ENCODE peak calls at places on chromosomes 16 and 17, in six cellular contexts. P, E, W, M, J and Q are unnamed samples.

GRCh38 chr16:49459953-49460735 is 86.5 kb downstream of the C16orf78 start:
- DNase-seq in E (no peak), W (no peak), J (no peak), M (no peak), P (no peak), Q (no peak)

GRCh38 chr17:41521574-41522261 is 3.0 kb upstream of the KRT15 start:
- DNase-seq in P (no peak), W (no peak), E (peak; percentile 6), J (no peak), M (peak; percentile 87), Q (no peak)

GRCh38 chr17:58329808-58330543 is 1.4 kb upstream of the TSPOAP1 start:
- DNase-seq in J (no peak), P (no peak), E (no peak), M (no peak), W (no peak), Q (peak; percentile 70)

GRCh38 chr16:14487579-14487978 is 142.5 kb downstream of the PARN start:
- DNase-seq in E (no peak), M (no peak), P (no peak), J (no peak), W (no peak), Q (no peak)

GRCh38 chr17:17235212-17236174 is 1.5 kb downstream of the FLCN start:
- DNase-seq in P (no peak), J (no peak), E (no peak), W (peak; percentile 13), M (peak; percentile 11), Q (no peak)

GRCh38 chr17:43890240-43890639 is 17.1 kb downstream of the MPP2 start:
- DNase-seq in P (no peak), M (no peak), J (no peak), W (no peak), E (no peak), Q (no peak)

GRCh38 chr16:56506941-56507340 is 12.9 kb downstream of the BBS2 start:
- DNase-seq in P (no peak), M (peak; percentile 58), W (no peak), E (no peak), J (no peak), Q (no peak)

GRCh38 chr17:70144260-70144846 is 25.0 kb upstream of the KCNJ2 start:
- DNase-seq in J (no peak), E (no peak), P (no peak), M (peak; percentile 24), W (peak; percentile 30), Q (no peak)

GRCh38 chr17:34672176-34672785 is 92.9 kb downstream of the TMEM132E start:
- DNase-seq in E (no peak), M (no peak), P (no peak), W (no peak), J (no peak), Q (no peak)